ENCODE peak calls at places on chromosomes 16 and 17, in nine cellular contexts. C is G401; A is left colon; U is cardiac muscle cell; F is stimulated activated CD8-positive, alpha-beta memory T cell treated with anti-CD3 and anti-CD28 coated beads, Interleukin-7, amount 100 ng/mL, for 4 hours; B is mucosa of descending colon; S is Kasumi-1; R is Caki2; L is erythroblast. K is an unnamed sample.

GRCh38 chr16:1343428-1344242 is 8.0 kb downstream of the TSR3 start:
- DNase-seq in S (no peak), C (no peak), B (no peak), R (no peak), U (no peak), A (peak), F (no peak), L (no peak), K (no peak)

GRCh38 chr16:84839956-84840355 is 20.2 kb downstream of the CRISPLD2 start:
- DNase-seq in S (no peak), C (no peak), B (no peak), R (peak), F (no peak), A (no peak), U (peak), L (no peak), K (no peak)

GRCh38 chr17:4622375-4622774 is 19.1 kb downstream of the ALOX15 start:
- DNase-seq in U (no peak), L (no peak), R (no peak), F (no peak), A (no peak), B (no peak), C (no peak), S (no peak), K (no peak)

GRCh38 chr17:9986754-9987382 is 81.8 kb upstream of the RCVRN start:
- DNase-seq in B (no peak), U (no peak), F (no peak), L (no peak), S (no peak), A (no peak), R (no peak), C (no peak), K (no peak)

GRCh38 chr16:27169511-27170071 is 33.7 kb upstream of the KDM8 start:
- DNase-seq in B (no peak), L (no peak), A (peak), R (peak), F (peak), U (peak), S (peak), C (peak), K (no peak)

GRCh38 chr16:72884573-72884972 is 163.4 kb downstream of the ZFHX3 start:
- DNase-seq in L (no peak), R (no peak), A (no peak), B (no peak), S (no peak), U (peak), F (no peak), C (no peak), K (no peak)

GRCh38 chr16:48627148-48627547 is 17.2 kb upstream of the N4BP1 start:
- DNase-seq in B (no peak), U (no peak), L (no peak), F (no peak), A (no peak), S (no peak), C (no peak), R (no peak), K (no peak)

GRCh38 chr17:82019905-82020873 is 2.5 kb downstream of the CENPX start:
- DNase-seq in A (peak), U (peak), L (peak), R (peak), S (peak), C (no peak), F (peak), B (peak), K (peak)

GRCh38 chr17:38379448-38379847 is 27.8 kb downstream of the SOCS7 start:
- DNase-seq in F (no peak), U (no peak), S (no peak), L (no peak), C (no peak), R (no peak), B (no peak), A (no peak), K (no peak)

GRCh38 chr16:14140916-14141315 is 69.8 kb downstream of the MRTFB start:
- DNase-seq in C (no peak), S (no peak), L (no peak), B (no peak), R (no peak), F (no peak), U (peak), A (no peak), K (no peak)

GRCh38 chr17:74738051-74738996 is 1.3 kb downstream of the RAB37 start:
- DNase-seq in S (peak), C (no peak), U (peak), A (peak), B (peak), R (no peak), L (peak), F (peak), K (peak)

GRCh38 chr17:71313866-71314265 is 807.0 kb upstream of the SOX9 start:
- DNase-seq in R (no peak), F (no peak), U (no peak), A (no peak), C (no peak), L (no peak), B (no peak), S (no peak), K (no peak)

GRCh38 chr16:58105619-58106018 is 23.6 kb downstream of the CFAP20 start:
- DNase-seq in A (no peak), S (peak), B (no peak), C (no peak), F (no peak), U (no peak), R (peak), L (no peak), K (no peak)

GRCh38 chr17:14010999-14011692 is 58.2 kb upstream of the COX10 start:
- DNase-seq in R (no peak), C (no peak), F (no peak), A (no peak), U (no peak), L (no peak), S (no peak), B (no peak), K (no peak)